ENCODE peak calls at places on chromosome 5, in ten cellular contexts. S is fibroblast of pulmonary artery, R is mesendoderm, M is SW480, O is tibial nerve, J is M059J, D is GF-D8, C is HTR-8/SVneo, T is GM03348, I is amygdala. Z is an unnamed sample.

GRCh38 chr5:132496631-132497487 is 6.3 kb upstream of the IRF1 start:
- DNase-seq in I (peak; percentile 54), S (peak; percentile 84), C (peak; percentile 75), M (peak; percentile 75), T (peak; percentile 93), R (peak; percentile 82), J (peak; percentile 92), O (peak; percentile 78), D (no peak), Z (peak; percentile 91)

GRCh38 chr5:123051206-123051605 is 14.7 kb upstream of the PPIC start:
- DNase-seq in M (no peak), S (no peak), I (no peak), C (no peak), D (no peak), O (no peak), J (no peak), R (no peak), T (no peak), Z (no peak)

GRCh38 chr5:72452515-72453259 is 54.5 kb downstream of the ZNF366 start:
- DNase-seq in M (peak; percentile 16), C (peak; percentile 80), R (peak; percentile 52), J (peak; percentile 92), T (peak; percentile 84), I (no peak), S (peak; percentile 99), D (no peak), O (peak; percentile 52), Z (peak; percentile 82)

GRCh38 chr5:159184858-159185381 is 24.4 kb downstream of the RNF145 start:
- DNase-seq in S (peak; percentile 85), J (peak; percentile 82), D (no peak), T (peak; percentile 52), C (peak; percentile 51), M (no peak), R (peak; percentile 78), I (no peak), O (no peak), Z (peak; percentile 45)

GRCh38 chr5:172028167-172028566 is 21.7 kb upstream of the FBXW11 start:
- DNase-seq in C (no peak), I (no peak), D (no peak), S (no peak), O (no peak), J (no peak), T (no peak), R (no peak), M (no peak), Z (no peak)

GRCh38 chr5:179237770-179238627 is 107.3 kb downstream of the ADAMTS2 start:
- DNase-seq in T (no peak), J (no peak), R (no peak), M (no peak), I (no peak), O (no peak), S (no peak), D (no peak), C (no peak), Z (no peak)

GRCh38 chr5:40781843-40782409 is 16.2 kb downstream of the PRKAA1 start:
- DNase-seq in M (no peak), C (no peak), I (no peak), T (peak; percentile 59), O (no peak), R (no peak), S (peak; percentile 83), J (peak; percentile 16), D (peak; percentile 63), Z (peak; percentile 33)

GRCh38 chr5:163696270-163696887 is 191.0 kb downstream of the MAT2B start:
- DNase-seq in S (peak; percentile 91), J (peak; percentile 77), I (peak; percentile 42), O (no peak), D (peak; percentile 24), R (peak; percentile 82), M (peak; percentile 81), T (peak; percentile 80), C (peak; percentile 60), Z (peak; percentile 72)

GRCh38 chr5:173882632-173883031 is 5.5 kb upstream of the CPEB4 start:
- DNase-seq in I (no peak), D (no peak), R (no peak), S (no peak), J (peak; percentile 79), O (no peak), C (no peak), M (no peak), T (no peak), Z (no peak)

GRCh38 chr5:9829621-9830020 is 199.5 kb upstream of the TAS2R1 start:
- DNase-seq in M (no peak), S (no peak), J (peak; percentile 65), R (peak; percentile 99), C (no peak), I (no peak), T (no peak), O (no peak), D (no peak), Z (no peak)

GRCh38 chr5:135154197-135154596 is 120.2 kb upstream of the PITX1 start:
- DNase-seq in S (no peak), O (no peak), T (no peak), M (no peak), C (no peak), R (no peak), I (no peak), D (no peak), J (no peak), Z (no peak)

GRCh38 chr5:177537389-177538361 is 16.7 kb downstream of the FAM193B start:
- DNase-seq in T (peak; percentile 93), I (no peak), M (no peak), C (peak; percentile 62), O (no peak), J (peak; percentile 70), R (peak; percentile 42), S (peak; percentile 88), D (no peak), Z (peak; percentile 84)

GRCh38 chr5:24163091-24163490 is 481.7 kb downstream of the CDH10 start:
- DNase-seq in T (peak; percentile 24), O (no peak), R (no peak), C (peak; percentile 45), S (no peak), M (no peak), I (no peak), J (peak; percentile 59), D (no peak), Z (no peak)

GRCh38 chr5:137250421-137250820 is 248.7 kb downstream of the SPOCK1 start:
- DNase-seq in O (no peak), T (no peak), D (no peak), J (no peak), S (no peak), I (no peak), R (no peak), M (no peak), C (no peak), Z (no peak)

GRCh38 chr5:136364307-136364706 is 1.0 kb downstream of the TRPC7 start:
- DNase-seq in C (no peak), S (peak; percentile 1), R (no peak), I (no peak), T (peak; percentile 8), D (no peak), O (no peak), J (no peak), M (no peak), Z (no peak)

GRCh38 chr5:124783285-124783684 is 36.8 kb upstream of the ZNF608 start:
- DNase-seq in C (no peak), T (no peak), O (no peak), S (no peak), J (no peak), R (no peak), I (no peak), M (no peak), D (no peak), Z (no peak)

GRCh38 chr5:138725153-138725884 is 27.9 kb upstream of the CTNNA1 start:
- DNase-seq in I (peak; percentile 11), R (peak; percentile 97), S (peak; percentile 66), J (peak; percentile 93), C (peak; percentile 76), O (no peak), D (peak; percentile 8), M (peak; percentile 90), T (peak; percentile 59), Z (peak; percentile 31)

GRCh38 chr5:176886336-176887251 is 12.6 kb downstream of the HK3 start:
- DNase-seq in C (no peak), R (no peak), S (peak; percentile 13), M (no peak), D (peak; percentile 39), I (no peak), J (no peak), T (no peak), O (no peak), Z (no peak)

GRCh38 chr5:114467729-114468128 is 105.9 kb downstream of the KCNN2 start:
- DNase-seq in T (no peak), C (no peak), R (no peak), S (no peak), O (no peak), D (no peak), M (peak; percentile 4), I (no peak), J (peak; percentile 38), Z (no peak)

GRCh38 chr5:180212363-180213255 is 3.6 kb upstream of the RASGEF1C start:
- DNase-seq in C (no peak), O (no peak), S (peak; percentile 30), J (no peak), D (no peak), R (no peak), M (no peak), T (no peak), I (no peak), Z (no peak)

GRCh38 chr5:161410640-161411039 is 135.9 kb downstream of the GABRB2 start:
- DNase-seq in S (no peak), C (no peak), M (no peak), T (no peak), I (no peak), D (no peak), R (no peak), J (no peak), O (no peak), Z (no peak)

GRCh38 chr5:40676643-40677333 is 2.9 kb upstream of the PTGER4 start:
- DNase-seq in O (no peak), S (peak; percentile 63), J (peak; percentile 89), M (peak; percentile 5), D (no peak), C (peak; percentile 75), R (peak; percentile 48), I (no peak), T (peak; percentile 79), Z (peak; percentile 63)

GRCh38 chr5:95163079-95163478 is 121.8 kb downstream of the MCTP1 start:
- DNase-seq in C (no peak), I (no peak), J (no peak), D (no peak), M (no peak), S (no peak), O (no peak), R (no peak), T (no peak), Z (no peak)

GRCh38 chr5:1779782-1780620 is 19.6 kb downstream of the MRPL36 start:
- DNase-seq in D (no peak), O (no peak), I (no peak), M (no peak), T (no peak), C (no peak), J (no peak), S (no peak), R (no peak), Z (no peak)

GRCh38 chr5:14699159-14699558 is 34.6 kb downstream of the OTULIN start:
- DNase-seq in O (no peak), D (no peak), R (no peak), I (no peak), M (no peak), S (no peak), C (no peak), T (no peak), J (no peak), Z (no peak)

GRCh38 chr5:174523311-174524159 is 200.8 kb upstream of the MSX2 start:
- DNase-seq in O (no peak), J (no peak), R (peak; percentile 59), I (no peak), T (no peak), S (no peak), D (no peak), C (no peak), M (peak; percentile 44), Z (no peak)

GRCh38 chr5:13987843-13988464 is 43.5 kb upstream of the DNAH5 start:
- DNase-seq in M (peak; percentile 71), J (peak; percentile 83), T (peak; percentile 84), S (peak; percentile 76), D (no peak), C (peak; percentile 85), R (peak; percentile 69), I (peak; percentile 14), O (peak; percentile 23), Z (peak; percentile 61)

GRCh38 chr5:132876020-132876759 is 2.7 kb downstream of the LEAP2 start:
- DNase-seq in J (no peak), D (no peak), R (no peak), S (no peak), O (no peak), I (no peak), C (no peak), M (no peak), T (peak; percentile 27), Z (peak; percentile 22)